ENCODE peak calls at places on chromosomes 1 and 21, in nine cellular contexts. One of them, this sample, is unnamed.

GRCh38 chr1:243513726-243514491 is 258.1 kb downstream of the SDCCAG8 start:
- DNase-seq in fibroblast of the aortic adventitia: peak
- DNase-seq in heart left ventricle: no peak
- DNase-seq in endothelial cell: no peak
- DNase-seq in esophagus squamous epithelium: no peak
- DNase-seq in AG09309: no peak
- DNase-seq in Calu3: no peak
- DNase-seq in astrocyte of the cerebellum: peak
- DNase-seq in spleen: no peak
- DNase-seq in this sample: no peak

GRCh38 chr21:41899431-41900202 is 20.5 kb upstream of the PRDM15 start:
- DNase-seq in fibroblast of the aortic adventitia: no peak
- DNase-seq in heart left ventricle: no peak
- DNase-seq in AG09309: no peak
- DNase-seq in astrocyte of the cerebellum: no peak
- DNase-seq in esophagus squamous epithelium: no peak
- DNase-seq in Calu3: no peak
- DNase-seq in endothelial cell: no peak
- DNase-seq in spleen: no peak
- DNase-seq in this sample: no peak

GRCh38 chr1:47725732-47726495 is 271.3 kb downstream of the TRABD2B start:
- DNase-seq in spleen: peak
- DNase-seq in heart left ventricle: peak
- DNase-seq in esophagus squamous epithelium: no peak
- DNase-seq in endothelial cell: peak
- DNase-seq in astrocyte of the cerebellum: peak
- DNase-seq in Calu3: peak
- DNase-seq in fibroblast of the aortic adventitia: peak
- DNase-seq in AG09309: peak
- DNase-seq in this sample: peak

GRCh38 chr1:18866314-18866713 is 6.9 kb upstream of the TAS1R2 start:
- DNase-seq in AG09309: no peak
- DNase-seq in astrocyte of the cerebellum: no peak
- DNase-seq in esophagus squamous epithelium: no peak
- DNase-seq in fibroblast of the aortic adventitia: no peak
- DNase-seq in spleen: no peak
- DNase-seq in endothelial cell: no peak
- DNase-seq in Calu3: no peak
- DNase-seq in heart left ventricle: no peak
- DNase-seq in this sample: no peak

GRCh38 chr21:42159560-42160110 is 59.3 kb upstream of the ABCG1 start:
- DNase-seq in endothelial cell: no peak
- DNase-seq in fibroblast of the aortic adventitia: no peak
- DNase-seq in AG09309: no peak
- DNase-seq in esophagus squamous epithelium: no peak
- DNase-seq in heart left ventricle: no peak
- DNase-seq in spleen: no peak
- DNase-seq in astrocyte of the cerebellum: no peak
- DNase-seq in Calu3: no peak
- DNase-seq in this sample: no peak

GRCh38 chr1:166730299-166730888 is 108.9 kb upstream of the POGK start:
- DNase-seq in heart left ventricle: no peak
- DNase-seq in spleen: no peak
- DNase-seq in AG09309: no peak
- DNase-seq in fibroblast of the aortic adventitia: no peak
- DNase-seq in Calu3: no peak
- DNase-seq in esophagus squamous epithelium: no peak
- DNase-seq in astrocyte of the cerebellum: no peak
- DNase-seq in endothelial cell: no peak
- DNase-seq in this sample: no peak

GRCh38 chr1:23779826-23780371 is 1.7 kb downstream of the PITHD1 start:
- DNase-seq in AG09309: no peak
- DNase-seq in esophagus squamous epithelium: no peak
- DNase-seq in heart left ventricle: no peak
- DNase-seq in endothelial cell: no peak
- DNase-seq in spleen: no peak
- DNase-seq in Calu3: no peak
- DNase-seq in fibroblast of the aortic adventitia: peak
- DNase-seq in astrocyte of the cerebellum: no peak
- DNase-seq in this sample: no peak

GRCh38 chr1:36086529-36087232 is 2.0 kb upstream of the ADPRS start:
- DNase-seq in Calu3: no peak
- DNase-seq in spleen: peak
- DNase-seq in AG09309: no peak
- DNase-seq in heart left ventricle: no peak
- DNase-seq in astrocyte of the cerebellum: no peak
- DNase-seq in fibroblast of the aortic adventitia: no peak
- DNase-seq in endothelial cell: no peak
- DNase-seq in esophagus squamous epithelium: no peak
- DNase-seq in this sample: no peak

GRCh38 chr1:11039351-11040104 is 7.5 kb downstream of the MASP2 start:
- DNase-seq in spleen: no peak
- DNase-seq in endothelial cell: no peak
- DNase-seq in esophagus squamous epithelium: no peak
- DNase-seq in fibroblast of the aortic adventitia: no peak
- DNase-seq in heart left ventricle: no peak
- DNase-seq in AG09309: no peak
- DNase-seq in astrocyte of the cerebellum: no peak
- DNase-seq in Calu3: no peak
- DNase-seq in this sample: no peak

GRCh38 chr1:61244114-61244513 is 161.8 kb downstream of the NFIA start:
- DNase-seq in spleen: no peak
- DNase-seq in endothelial cell: no peak
- DNase-seq in esophagus squamous epithelium: no peak
- DNase-seq in fibroblast of the aortic adventitia: peak
- DNase-seq in AG09309: peak
- DNase-seq in heart left ventricle: no peak
- DNase-seq in Calu3: no peak
- DNase-seq in astrocyte of the cerebellum: peak
- DNase-seq in this sample: no peak

GRCh38 chr1:173420330-173420806 is 56.8 kb upstream of the PRDX6 start:
- DNase-seq in Calu3: peak
- DNase-seq in heart left ventricle: no peak
- DNase-seq in astrocyte of the cerebellum: peak
- DNase-seq in esophagus squamous epithelium: no peak
- DNase-seq in endothelial cell: peak
- DNase-seq in spleen: no peak
- DNase-seq in AG09309: no peak
- DNase-seq in fibroblast of the aortic adventitia: peak
- DNase-seq in this sample: peak

GRCh38 chr1:222021124-222021523 is 279.2 kb upstream of the DUSP10 start:
- DNase-seq in Calu3: no peak
- DNase-seq in astrocyte of the cerebellum: no peak
- DNase-seq in heart left ventricle: no peak
- DNase-seq in AG09309: no peak
- DNase-seq in esophagus squamous epithelium: no peak
- DNase-seq in spleen: no peak
- DNase-seq in fibroblast of the aortic adventitia: no peak
- DNase-seq in endothelial cell: no peak
- DNase-seq in this sample: no peak

GRCh38 chr21:41887682-41888081 is 8.5 kb upstream of the PRDM15 start:
- DNase-seq in AG09309: no peak
- DNase-seq in endothelial cell: no peak
- DNase-seq in esophagus squamous epithelium: no peak
- DNase-seq in fibroblast of the aortic adventitia: no peak
- DNase-seq in spleen: no peak
- DNase-seq in Calu3: no peak
- DNase-seq in astrocyte of the cerebellum: no peak
- DNase-seq in heart left ventricle: no peak
- DNase-seq in this sample: no peak

GRCh38 chr1:116501870-116502244 is 69.0 kb downstream of the CD58 start:
- DNase-seq in Calu3: no peak
- DNase-seq in spleen: no peak
- DNase-seq in AG09309: no peak
- DNase-seq in astrocyte of the cerebellum: no peak
- DNase-seq in esophagus squamous epithelium: no peak
- DNase-seq in endothelial cell: no peak
- DNase-seq in heart left ventricle: no peak
- DNase-seq in fibroblast of the aortic adventitia: no peak
- DNase-seq in this sample: no peak

GRCh38 chr1:243312962-243313634 is 57.3 kb downstream of the SDCCAG8 start:
- DNase-seq in AG09309: no peak
- DNase-seq in fibroblast of the aortic adventitia: peak
- DNase-seq in esophagus squamous epithelium: no peak
- DNase-seq in endothelial cell: no peak
- DNase-seq in spleen: no peak
- DNase-seq in heart left ventricle: no peak
- DNase-seq in astrocyte of the cerebellum: peak
- DNase-seq in Calu3: no peak
- DNase-seq in this sample: no peak

DNA sequence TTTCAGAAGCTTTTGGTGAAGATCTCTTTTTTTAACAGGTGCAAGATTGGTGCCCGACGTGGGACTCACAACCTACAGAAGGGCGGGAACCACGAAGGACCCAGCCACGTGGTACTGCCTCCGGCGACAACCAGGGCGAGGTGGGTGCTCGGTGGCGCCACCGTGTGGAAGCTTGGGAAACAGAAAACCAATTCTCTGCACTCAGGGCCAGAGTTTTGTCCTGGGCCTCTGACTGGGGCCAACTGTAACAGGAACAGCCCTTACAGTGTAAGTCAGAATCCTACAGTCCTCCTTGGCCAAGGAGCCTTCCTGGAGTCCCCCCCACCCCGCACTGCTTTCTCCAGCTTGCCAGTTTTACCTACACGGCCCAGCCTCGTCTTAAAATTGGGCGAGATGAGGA is 11.6 kb upstream of the S100A7A start:
- DNase-seq in esophagus squamous epithelium: no peak
- DNase-seq in AG09309: no peak
- DNase-seq in heart left ventricle: peak
- DNase-seq in fibroblast of the aortic adventitia: no peak
- DNase-seq in Calu3: peak
- DNase-seq in endothelial cell: peak
- DNase-seq in spleen: peak
- DNase-seq in astrocyte of the cerebellum: no peak
- DNase-seq in this sample: no peak
- TF ChIP-seq CTCF in esophagus squamous epithelium: peak
- TF ChIP-seq CTCF in AG09309: peak
- TF ChIP-seq CTCF in heart left ventricle: peak
- TF ChIP-seq CTCF in fibroblast of the aortic adventitia: peak
- TF ChIP-seq CTCF in Calu3: peak
- TF ChIP-seq CTCF in endothelial cell: peak
- TF ChIP-seq CTCF in spleen: peak
- TF ChIP-seq CTCF in astrocyte of the cerebellum: no peak
- TF ChIP-seq CTCF in this sample: peak

DNA sequence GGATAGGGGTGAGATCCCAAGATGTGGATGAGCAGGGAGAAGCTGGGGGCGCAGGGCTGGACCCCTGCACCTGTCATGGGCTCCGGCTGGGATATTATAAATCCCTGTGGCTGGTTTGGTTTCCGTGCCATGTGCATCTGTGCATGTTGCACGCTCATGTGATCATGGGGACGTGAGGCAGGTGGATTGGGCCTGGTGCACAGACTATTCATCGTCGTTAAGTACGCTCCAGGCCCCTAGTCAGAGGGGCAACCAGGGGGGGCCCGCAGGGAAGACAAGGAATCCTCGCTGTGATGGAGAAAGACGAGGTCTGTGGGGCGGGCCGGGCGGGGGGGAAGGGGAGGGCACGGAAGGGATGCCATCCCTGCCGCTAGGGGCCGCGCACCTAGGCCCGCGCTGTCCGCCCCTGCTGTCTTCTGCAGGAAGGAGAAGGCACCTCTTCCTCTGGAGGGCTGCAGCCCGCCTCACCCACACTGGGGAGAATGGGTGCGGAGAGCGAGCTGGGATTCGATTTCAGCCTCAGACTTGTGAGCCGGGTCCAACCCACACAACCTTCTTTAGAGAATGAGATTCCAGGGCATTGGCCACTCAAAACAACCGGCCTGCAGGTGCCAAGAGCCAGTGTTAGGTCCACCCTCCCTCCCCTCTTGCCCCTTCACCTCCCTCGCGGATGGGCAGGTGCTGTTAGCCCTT is 766 bp upstream of the LRP8 start:
- DNase-seq in Calu3: no peak
- DNase-seq in esophagus squamous epithelium: no peak
- DNase-seq in endothelial cell: no peak
- DNase-seq in heart left ventricle: peak
- DNase-seq in AG09309: no peak
- DNase-seq in astrocyte of the cerebellum: no peak
- DNase-seq in fibroblast of the aortic adventitia: no peak
- DNase-seq in spleen: peak
- DNase-seq in this sample: no peak
- TF ChIP-seq CTCF in Calu3: no peak
- TF ChIP-seq CTCF in esophagus squamous epithelium: peak
- TF ChIP-seq CTCF in endothelial cell: peak
- TF ChIP-seq CTCF in heart left ventricle: no peak
- TF ChIP-seq CTCF in AG09309: no peak
- TF ChIP-seq CTCF in astrocyte of the cerebellum: no peak
- TF ChIP-seq CTCF in fibroblast of the aortic adventitia: no peak
- TF ChIP-seq CTCF in spleen: no peak
- TF ChIP-seq CTCF in this sample: no peak

GRCh38 chr1:26302733-26303405 is 3.6 kb downstream of the UBXN11 start:
- DNase-seq in heart left ventricle: no peak
- DNase-seq in esophagus squamous epithelium: no peak
- DNase-seq in AG09309: no peak
- DNase-seq in astrocyte of the cerebellum: no peak
- DNase-seq in fibroblast of the aortic adventitia: peak
- DNase-seq in spleen: no peak
- DNase-seq in Calu3: no peak
- DNase-seq in endothelial cell: peak
- DNase-seq in this sample: no peak

GRCh38 chr1:26305667-26306289 is 658 bp downstream of the UBXN11 start:
- DNase-seq in esophagus squamous epithelium: no peak
- DNase-seq in AG09309: no peak
- DNase-seq in Calu3: no peak
- DNase-seq in heart left ventricle: peak
- DNase-seq in fibroblast of the aortic adventitia: no peak
- DNase-seq in spleen: no peak
- DNase-seq in astrocyte of the cerebellum: no peak
- DNase-seq in endothelial cell: no peak
- DNase-seq in this sample: no peak

GRCh38 chr1:26307363-26307781 is 936 bp upstream of the UBXN11 start:
- DNase-seq in astrocyte of the cerebellum: no peak
- DNase-seq in esophagus squamous epithelium: no peak
- DNase-seq in Calu3: no peak
- DNase-seq in spleen: no peak
- DNase-seq in heart left ventricle: no peak
- DNase-seq in fibroblast of the aortic adventitia: no peak
- DNase-seq in endothelial cell: no peak
- DNase-seq in AG09309: no peak
- DNase-seq in this sample: no peak

GRCh38 chr1:26300586-26301275 is 5.7 kb downstream of the UBXN11 start:
- DNase-seq in Calu3: no peak
- DNase-seq in AG09309: no peak
- DNase-seq in esophagus squamous epithelium: no peak
- DNase-seq in endothelial cell: no peak
- DNase-seq in heart left ventricle: no peak
- DNase-seq in fibroblast of the aortic adventitia: no peak
- DNase-seq in astrocyte of the cerebellum: no peak
- DNase-seq in spleen: peak
- DNase-seq in this sample: no peak

GRCh38 chr1:26306290-26307221 is at the start of gene UBXN11:
- DNase-seq in spleen: peak
- DNase-seq in endothelial cell: peak
- DNase-seq in astrocyte of the cerebellum: peak
- DNase-seq in AG09309: peak
- DNase-seq in fibroblast of the aortic adventitia: peak
- DNase-seq in heart left ventricle: peak
- DNase-seq in esophagus squamous epithelium: peak
- DNase-seq in Calu3: peak
- DNase-seq in this sample: peak
- TF ChIP-seq CTCF in spleen: no peak
- TF ChIP-seq CTCF in endothelial cell: no peak
- TF ChIP-seq CTCF in astrocyte of the cerebellum: no peak
- TF ChIP-seq CTCF in AG09309: no peak
- TF ChIP-seq CTCF in fibroblast of the aortic adventitia: no peak
- TF ChIP-seq CTCF in heart left ventricle: no peak
- TF ChIP-seq CTCF in esophagus squamous epithelium: no peak
- TF ChIP-seq CTCF in Calu3: no peak
- TF ChIP-seq CTCF in this sample: no peak

GRCh38 chr21:44082648-44083436 is 24.4 kb upstream of the PWP2 start:
- DNase-seq in endothelial cell: no peak
- DNase-seq in AG09309: no peak
- DNase-seq in spleen: no peak
- DNase-seq in astrocyte of the cerebellum: no peak
- DNase-seq in Calu3: peak
- DNase-seq in esophagus squamous epithelium: no peak
- DNase-seq in fibroblast of the aortic adventitia: no peak
- DNase-seq in heart left ventricle: no peak
- DNase-seq in this sample: no peak
- TF ChIP-seq CTCF in endothelial cell: no peak
- TF ChIP-seq CTCF in AG09309: no peak
- TF ChIP-seq CTCF in spleen: no peak
- TF ChIP-seq CTCF in astrocyte of the cerebellum: no peak
- TF ChIP-seq CTCF in Calu3: no peak
- TF ChIP-seq CTCF in esophagus squamous epithelium: no peak
- TF ChIP-seq CTCF in fibroblast of the aortic adventitia: no peak
- TF ChIP-seq CTCF in heart left ventricle: no peak
- TF ChIP-seq CTCF in this sample: no peak